ENCODE peak calls at places on chromosome 7, in nine cellular contexts. T is right atrium auricular region; N is heart left ventricle; D is CD8-positive, alpha-beta T cell; P is spleen; B is astrocyte; R is cardiac muscle cell; K is body of pancreas; X is thoracic aorta. S is an unnamed sample.
A peak's percentile ranks its signal among the peaks of the same experiment; 100 is the strongest.

GRCh38 chr7:73809454-73810090 is 21.2 kb upstream of the CLDN4 start:
- DNase-seq in N (no peak), P (peak; percentile 56), R (no peak), D (no peak), K (no peak), X (no peak), B (no peak), T (no peak), S (no peak)

GRCh38 chr7:66741706-66742053 is 1.1 kb downstream of the RABGEF1 start:
- DNase-seq in D (no peak), B (peak; percentile 33), R (peak; percentile 37), X (no peak), P (peak; percentile 78), T (no peak), N (no peak), K (peak; percentile 55), S (no peak)

GRCh38 chr7:13099197-13099795 is 411.9 kb downstream of the ARL4A start:
- DNase-seq in N (no peak), D (no peak), X (no peak), T (no peak), B (peak; percentile 21), R (no peak), P (no peak), K (no peak), S (no peak)

GRCh38 chr7:28921822-28922221 is 36.3 kb downstream of the TRIL start:
- DNase-seq in T (no peak), N (peak; percentile 44), P (no peak), D (peak; percentile 23), X (no peak), B (peak; percentile 50), K (peak; percentile 70), R (peak; percentile 82), S (no peak)

GRCh38 chr7:137986252-137987010 is 15.5 kb downstream of the CREB3L2 start:
- DNase-seq in D (no peak), R (peak; percentile 91), N (no peak), K (no peak), X (no peak), B (peak; percentile 90), T (peak; percentile 82), P (no peak), S (no peak)

GRCh38 chr7:3598855-3599254 is 297.8 kb downstream of the SDK1 start:
- DNase-seq in N (no peak), K (peak; percentile 21), T (no peak), D (no peak), R (no peak), P (no peak), B (no peak), X (no peak), S (no peak)

GRCh38 chr7:37052673-37053072 is 328.4 kb upstream of the AOAH start:
- DNase-seq in R (peak; percentile 68), D (no peak), K (no peak), T (no peak), B (peak; percentile 5), X (no peak), P (no peak), N (no peak), S (no peak)

GRCh38 chr7:18225067-18225466 is 197.4 kb upstream of the PRPS1L1 start:
- DNase-seq in T (no peak), X (no peak), P (no peak), K (no peak), R (no peak), D (no peak), B (no peak), N (no peak), S (no peak)

DNA sequence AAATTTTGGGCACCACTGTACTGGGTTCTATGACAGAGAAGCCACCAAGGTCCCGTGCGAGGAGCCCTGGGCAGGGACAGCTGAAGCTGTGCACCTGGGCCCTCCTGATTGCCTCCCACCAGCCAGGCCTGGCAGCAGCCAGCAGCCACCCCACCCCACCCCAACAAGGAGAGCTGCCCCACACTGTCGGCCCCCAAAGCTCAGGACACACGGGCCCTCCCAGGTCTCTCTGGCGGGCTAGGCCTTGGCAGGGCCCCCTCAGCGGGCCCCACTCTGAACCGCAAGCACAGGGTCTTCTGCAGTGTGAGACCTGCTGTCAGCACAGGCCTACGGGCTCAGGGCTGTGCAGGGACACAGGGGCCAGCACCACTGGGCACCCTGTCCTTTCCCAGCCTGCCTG is 5.5 kb downstream of the GPR146 start:
- DNase-seq in D (no peak), B (no peak), P (peak; percentile 73), T (no peak), K (no peak), X (no peak), N (no peak), R (no peak), S (no peak)
- H3K4me1 ChIP-seq in D (peaks cover 53% of the 10 kb centered on the region), B (peaks cover 3% of the 10 kb centered on the region), P (peaks cover 80% of the 10 kb centered on the region), T (peaks cover 77% of the 10 kb centered on the region), K (peaks cover 31% of the 10 kb centered on the region), X (peaks cover 7% of the 10 kb centered on the region), N (peaks cover 99% of the 10 kb centered on the region), R (peaks cover 10% of the 10 kb centered on the region), S (peaks cover 13% of the 10 kb centered on the region)

GRCh38 chr7:57449904-57450303 is at the start of gene ZNF716:
- DNase-seq in K (no peak), D (no peak), P (no peak), N (no peak), X (no peak), B (no peak), T (no peak), R (no peak), S (no peak)
- H3K9me3 ChIP-seq in K (no peaks in the 10 kb centered on the region), D (no peaks in the 10 kb centered on the region), P (peaks cover 82% of the 10 kb centered on the region), N (peaks cover 11% of the 10 kb centered on the region), X (peaks cover 2% of the 10 kb centered on the region), B (peaks cover 4% of the 10 kb centered on the region), T (peaks cover 7% of the 10 kb centered on the region), R (no peaks in the 10 kb centered on the region), S (peaks cover 3% of the 10 kb centered on the region)

DNA sequence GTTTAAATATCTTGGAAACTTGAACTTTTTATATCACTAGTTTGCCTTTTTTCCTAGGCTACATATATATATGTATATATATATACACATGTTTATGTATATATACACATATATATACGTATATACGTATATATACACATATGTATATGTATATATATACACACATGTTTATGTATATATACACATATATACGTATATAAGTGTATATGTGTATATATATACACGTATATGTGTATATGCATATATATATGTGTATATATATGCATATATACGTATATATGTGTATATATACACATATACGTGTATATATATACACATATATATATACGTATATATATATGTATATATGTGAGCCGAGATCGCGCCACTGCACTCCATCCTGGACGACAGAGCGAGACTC is 10.1 kb downstream of the OGDH start:
- DNase-seq in R (no peak), K (no peak), T (no peak), N (no peak), D (no peak), P (no peak), X (no peak), B (no peak), S (no peak)
- H3K4me1 ChIP-seq in R (no peaks in the 10 kb centered on the region), K (peaks cover 21% of the 10 kb centered on the region), T (peaks cover 43% of the 10 kb centered on the region), N (peaks cover 81% of the 10 kb centered on the region), D (peaks cover 21% of the 10 kb centered on the region), P (peaks cover 62% of the 10 kb centered on the region), X (peaks cover 9% of the 10 kb centered on the region), B (peaks cover 9% of the 10 kb centered on the region), S (no peaks in the 10 kb centered on the region)

GRCh38 chr7:63071920-63072319 is 926.7 kb upstream of the ZNF722 start:
- DNase-seq in R (no peak), X (no peak), B (no peak), T (peak; percentile 21), K (no peak), P (no peak), N (no peak), D (no peak), S (no peak)
- H3K9me3 ChIP-seq in R (no peaks in the 10 kb centered on the region), X (no peaks in the 10 kb centered on the region), B (peaks cover 22% of the 10 kb centered on the region), T (peaks cover 15% of the 10 kb centered on the region), K (no peaks in the 10 kb centered on the region), P (peaks cover 90% of the 10 kb centered on the region), N (no peaks in the 10 kb centered on the region), D (no peaks in the 10 kb centered on the region), S (no peaks in the 10 kb centered on the region)

GRCh38 chr7:100432053-100432452 is 2.4 kb downstream of the MEPCE start:
- DNase-seq in D (no peak), X (no peak), R (no peak), P (no peak), N (no peak), K (no peak), B (no peak), T (no peak), S (no peak)
- H3K4me1 ChIP-seq in D (peaks cover 48% of the 10 kb centered on the region), X (peaks cover 24% of the 10 kb centered on the region), R (peaks cover 27% of the 10 kb centered on the region), P (peaks cover 66% of the 10 kb centered on the region), N (peaks cover 53% of the 10 kb centered on the region), K (peaks cover 55% of the 10 kb centered on the region), B (peaks cover 22% of the 10 kb centered on the region), T (peaks cover 46% of the 10 kb centered on the region), S (peaks cover 33% of the 10 kb centered on the region)

DNA sequence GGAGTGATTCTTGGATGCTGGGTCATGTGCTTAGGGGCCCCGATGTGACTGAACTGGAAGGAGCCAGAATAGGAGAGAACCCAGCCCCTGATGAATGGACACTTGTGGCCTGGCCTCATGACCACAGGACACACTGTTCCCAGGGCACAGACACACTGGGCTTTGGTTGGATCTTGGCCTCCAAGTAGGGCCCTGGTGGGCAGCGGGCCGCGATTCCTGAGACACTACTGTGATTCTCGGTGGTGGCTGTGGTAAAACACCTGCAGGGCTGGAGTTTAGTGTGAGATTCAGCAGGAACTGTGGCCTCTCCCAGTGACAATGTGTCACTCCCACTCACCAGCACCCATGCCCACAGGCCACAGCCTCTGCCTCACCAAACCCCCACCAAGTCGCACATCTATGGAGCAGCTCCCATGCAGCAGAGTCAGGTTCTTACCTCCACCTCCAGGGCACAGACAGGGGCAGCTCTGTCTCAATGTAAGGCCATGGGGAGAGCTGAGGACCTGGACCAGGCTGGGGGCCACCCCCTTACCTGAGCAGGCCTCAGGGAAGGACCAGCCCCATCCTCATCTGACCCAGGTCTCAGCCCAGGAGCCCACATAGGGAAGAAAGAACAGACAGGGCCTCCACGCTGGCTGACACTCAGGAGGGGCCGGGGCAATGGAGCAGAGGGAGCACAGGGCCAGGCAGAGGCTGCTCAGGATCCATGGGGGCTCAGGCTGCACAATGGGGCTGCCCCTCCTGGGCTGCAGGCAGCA is 33.2 kb upstream of the ZNF716 start:
- DNase-seq in P (peak; percentile 56), T (no peak), X (no peak), K (no peak), B (no peak), R (no peak), N (no peak), D (no peak), S (no peak)
- H3K9me3 ChIP-seq in P (peaks cover 69% of the 10 kb centered on the region), T (no peaks in the 10 kb centered on the region), X (no peaks in the 10 kb centered on the region), K (no peaks in the 10 kb centered on the region), B (peaks cover 16% of the 10 kb centered on the region), R (no peaks in the 10 kb centered on the region), N (no peaks in the 10 kb centered on the region), D (no peaks in the 10 kb centered on the region), S (no peaks in the 10 kb centered on the region)

S was measured in ascending aorta.